ENCODE peak calls at places on chromosomes 1 and 21, in five cellular contexts. H is A549, A is WTC11, E is fibroblast of pulmonary artery, Q is colonic mucosa. I is an unnamed sample.

GRCh38 chr1:233409540-233409939 is 82.0 kb downstream of the MAP3K21 start:
- DNase-seq in H (no peak), A (no peak), E (no peak), Q (no peak), I (no peak)

GRCh38 chr1:245822997-245823396 is 668.2 kb downstream of the KIF26B start:
- DNase-seq in H (peak), A (no peak), E (peak), Q (no peak), I (no peak)

GRCh38 chr1:160605792-160606520 is 26.7 kb upstream of the CD84 start:
- DNase-seq in H (no peak), A (no peak), E (no peak), Q (no peak), I (no peak)

GRCh38 chr1:54107131-54107530 is 45.7 kb downstream of the CDCP2 start:
- DNase-seq in H (no peak), A (no peak), E (peak), Q (no peak), I (no peak)

GRCh38 chr1:200415693-200416593 is 6.1 kb upstream of the ZNF281 start:
- DNase-seq in H (peak), A (no peak), E (peak), Q (no peak), I (no peak)

GRCh38 chr21:28402616-28402989 is 590.1 kb downstream of the LTN1 start:
- DNase-seq in H (no peak), A (no peak), E (peak), Q (no peak), I (no peak)

GRCh38 chr1:16010837-16011236 is 6.8 kb downstream of the SRARP start:
- DNase-seq in H (no peak), A (no peak), E (no peak), Q (no peak), I (no peak)

GRCh38 chr1:168164771-168165170 is 14.0 kb upstream of the TIPRL start:
- DNase-seq in H (no peak), A (no peak), E (no peak), Q (no peak), I (no peak)

GRCh38 chr1:100543640-100544039 is 5.7 kb downstream of the GPR88 start:
- DNase-seq in H (no peak), A (peak), E (no peak), Q (no peak), I (no peak)
- TF ChIP-seq CTCF in H (peak), A (peak), E (peak), Q (no peak), I (peak)

GRCh38 chr1:36706416-36706815 is 223.7 kb upstream of the CSF3R start:
- DNase-seq in H (no peak), A (no peak), E (no peak), Q (no peak), I (no peak)

GRCh38 chr1:36705629-36706028 is 222.9 kb upstream of the CSF3R start:
- DNase-seq in H (no peak), A (no peak), E (no peak), Q (no peak), I (no peak)

GRCh38 chr1:36702963-36703362 is 220.2 kb upstream of the CSF3R start:
- DNase-seq in H (no peak), A (no peak), E (no peak), Q (no peak), I (no peak)

GRCh38 chr1:36707221-36707620 is 224.5 kb upstream of the CSF3R start:
- DNase-seq in H (no peak), A (no peak), E (peak), Q (no peak), I (no peak)

DNA sequence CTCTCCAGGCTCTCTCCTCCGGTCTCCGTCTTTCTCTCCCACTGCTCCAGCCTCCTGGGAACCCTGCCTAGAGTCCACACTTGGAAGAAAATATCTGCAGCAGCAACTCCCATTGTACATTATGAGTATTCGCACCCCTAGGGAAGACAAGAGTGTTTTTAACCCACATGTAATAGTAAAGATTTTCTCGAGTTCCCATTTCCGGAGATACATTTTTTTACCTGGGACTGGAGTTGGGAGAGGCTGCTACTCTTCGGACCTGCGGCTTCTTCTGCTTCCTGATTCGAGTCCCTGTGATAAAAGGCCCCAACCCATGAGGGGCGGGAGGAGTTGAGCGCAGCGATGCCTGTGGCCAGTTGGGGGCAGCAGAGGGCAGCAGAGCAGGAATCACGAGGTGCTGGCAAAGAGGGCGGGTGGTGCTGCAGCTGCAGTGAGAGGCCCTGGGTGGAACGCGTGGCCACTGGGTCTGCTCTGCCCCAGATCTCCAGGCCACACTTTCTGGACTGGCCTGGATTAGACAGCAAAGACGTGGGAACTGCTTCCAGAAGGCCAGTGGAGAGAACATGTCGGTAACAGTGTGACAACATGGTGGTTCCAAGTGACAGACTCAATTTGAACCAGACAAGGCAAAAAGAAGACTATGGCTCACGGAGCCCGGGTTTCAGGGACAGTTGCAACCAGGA is 221.0 kb upstream of the CSF3R start:
- DNase-seq in H (peak), A (peak), E (peak), Q (peak), I (peak)
- TF ChIP-seq CTCF in H (peak), A (peak), E (peak), Q (peak), I (peak)

DNA sequence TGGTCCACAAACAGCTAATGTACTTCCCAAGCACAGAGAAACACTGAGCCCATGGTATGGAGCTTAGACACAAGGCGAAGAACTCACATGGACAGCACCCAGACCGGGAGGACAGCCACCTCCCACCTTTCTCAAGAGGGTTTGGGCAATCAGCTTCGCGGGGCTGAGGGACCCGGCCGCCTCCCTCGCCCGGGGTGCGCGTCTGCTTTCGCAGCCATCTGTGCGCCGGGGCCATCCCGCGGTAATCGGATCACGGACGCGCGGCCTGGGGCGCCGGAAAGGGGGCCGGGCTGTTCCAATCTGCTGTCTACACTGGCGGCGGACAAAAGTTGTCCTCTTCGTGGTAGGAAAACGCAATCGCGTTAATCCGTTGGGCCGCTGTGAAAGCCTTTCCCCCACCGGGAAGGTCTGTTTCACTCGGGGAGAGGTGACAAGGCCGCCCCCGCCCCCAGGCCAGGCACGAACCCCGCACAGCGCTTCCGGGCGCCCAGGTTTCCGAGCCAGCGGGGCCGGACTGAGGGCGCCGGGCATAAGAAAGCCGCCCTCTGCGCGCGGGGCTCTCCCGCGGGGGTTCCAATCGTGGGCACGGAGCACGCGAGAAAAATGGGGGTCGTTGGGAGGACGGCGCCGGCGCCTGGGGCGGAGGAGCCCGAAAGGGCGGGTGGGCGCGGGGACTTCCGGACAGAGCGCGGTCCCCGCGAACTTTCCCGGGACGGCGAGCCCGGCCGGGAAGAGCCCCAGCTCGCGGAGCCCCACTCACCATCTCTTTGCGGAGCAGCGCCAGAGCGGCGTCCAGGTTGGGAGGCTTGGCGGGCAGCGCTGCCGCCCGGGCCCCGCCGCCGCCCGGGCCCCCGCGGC is 664 bp downstream of the FAM89A start:
- DNase-seq in H (peak), A (peak), E (peak), Q (peak), I (no peak)
- TF ChIP-seq CTCF in H (no peak), A (no peak), E (no peak), Q (no peak), I (no peak)

GRCh38 chr1:154117642-154118041 is 37.2 kb downstream of the NUP210L start:
- DNase-seq in H (no peak), A (no peak), E (no peak), Q (no peak), I (no peak)
- TF ChIP-seq CTCF in H (no peak), A (no peak), E (no peak), Q (no peak), I (no peak)

DNA sequence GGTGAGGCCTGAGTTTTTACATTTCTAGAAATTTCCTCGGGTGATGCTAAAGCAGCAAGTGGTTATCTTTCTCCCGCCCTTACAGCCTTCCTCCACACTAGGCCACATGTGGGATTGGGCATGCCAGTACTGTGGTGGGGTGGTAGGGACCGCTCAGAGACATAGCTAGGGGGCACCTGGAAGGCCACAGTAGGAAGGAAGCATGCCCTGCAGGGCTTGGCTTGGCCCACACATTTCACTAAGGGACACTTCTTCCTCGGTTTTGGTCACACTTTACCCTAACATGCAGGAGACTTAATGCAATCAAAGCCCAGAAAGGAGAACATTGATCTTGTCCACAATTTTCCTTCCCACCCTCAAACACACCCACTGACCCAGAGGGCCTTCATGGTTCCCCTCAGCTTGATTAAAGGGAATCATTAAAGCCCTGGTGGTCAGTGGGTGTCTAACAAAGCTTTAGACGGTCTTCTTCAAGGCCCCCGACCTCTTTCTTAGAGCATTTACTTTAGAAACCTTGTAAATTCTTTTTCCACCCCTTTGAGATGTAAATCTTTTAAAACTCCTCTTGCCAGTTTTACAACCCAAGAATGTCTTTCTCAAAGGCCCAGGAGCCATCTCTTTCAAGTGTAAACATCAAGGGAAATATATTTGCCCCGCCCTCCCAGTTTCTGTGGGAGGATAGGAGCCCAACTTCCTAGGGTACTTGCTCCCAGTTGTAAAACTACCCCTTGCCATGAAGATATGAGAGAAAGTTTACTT is 246.4 kb upstream of the PTBP2 start:
- DNase-seq in H (no peak), A (peak), E (no peak), Q (no peak), I (no peak)
- TF ChIP-seq CTCF in H (no peak), A (no peak), E (no peak), Q (no peak), I (no peak)

I was measured in type B pancreatic cell.